ENCODE peak calls at places on chromosomes 7 and 10, in five cellular contexts. D is neural progenitor cell, O is SK-N-SH, Z is HCT116, G is MM.1S. P is an unnamed sample.

GRCh38 chr10:22259280-22259679 is 41.5 kb upstream of the EBLN1 start:
- DNase-seq in D (peak), Z (no peak), O (no peak), G (peak), P (peak)

GRCh38 chr7:22563621-22564241 is 63.7 kb upstream of the STEAP1B start:
- DNase-seq in G (no peak), Z (no peak), D (peak), O (no peak), P (peak)

GRCh38 chr7:412731-413356 is 106.8 kb downstream of the PDGFA start:
- DNase-seq in Z (no peak), D (no peak), O (no peak), G (no peak), P (no peak)

GRCh38 chr7:91915401-91916067 is 25.1 kb upstream of the AKAP9 start:
- DNase-seq in Z (no peak), D (no peak), O (no peak), G (no peak), P (peak)

GRCh38 chr7:50793115-50793946 is 10.6 kb upstream of the GRB10 start:
- DNase-seq in Z (no peak), O (peak), D (peak), G (peak), P (peak)

GRCh38 chr7:133275441-133276105 is 22.7 kb downstream of the EXOC4 start:
- DNase-seq in G (no peak), Z (no peak), D (no peak), O (no peak), P (peak)

GRCh38 chr10:91565241-91565640 is 67.6 kb downstream of the PPP1R3C start:
- DNase-seq in D (no peak), O (no peak), G (no peak), Z (no peak), P (no peak)

GRCh38 chr7:93228302-93228701 is 2.0 kb upstream of the HEPACAM2 start:
- DNase-seq in G (peak), O (peak), D (peak), Z (peak), P (peak)

GRCh38 chr7:48643420-48644013 is 280.8 kb upstream of the CDC14C start:
- DNase-seq in Z (no peak), D (no peak), G (no peak), O (no peak), P (no peak)

GRCh38 chr7:140726304-140726703 is 29.8 kb downstream of the NDUFB2 start:
- DNase-seq in G (peak), Z (peak), D (peak), O (peak), P (peak)

GRCh38 chr10:69056536-69057260 is 31.2 kb upstream of the SRGN start:
- DNase-seq in G (no peak), O (no peak), D (no peak), Z (no peak), P (no peak)

DNA sequence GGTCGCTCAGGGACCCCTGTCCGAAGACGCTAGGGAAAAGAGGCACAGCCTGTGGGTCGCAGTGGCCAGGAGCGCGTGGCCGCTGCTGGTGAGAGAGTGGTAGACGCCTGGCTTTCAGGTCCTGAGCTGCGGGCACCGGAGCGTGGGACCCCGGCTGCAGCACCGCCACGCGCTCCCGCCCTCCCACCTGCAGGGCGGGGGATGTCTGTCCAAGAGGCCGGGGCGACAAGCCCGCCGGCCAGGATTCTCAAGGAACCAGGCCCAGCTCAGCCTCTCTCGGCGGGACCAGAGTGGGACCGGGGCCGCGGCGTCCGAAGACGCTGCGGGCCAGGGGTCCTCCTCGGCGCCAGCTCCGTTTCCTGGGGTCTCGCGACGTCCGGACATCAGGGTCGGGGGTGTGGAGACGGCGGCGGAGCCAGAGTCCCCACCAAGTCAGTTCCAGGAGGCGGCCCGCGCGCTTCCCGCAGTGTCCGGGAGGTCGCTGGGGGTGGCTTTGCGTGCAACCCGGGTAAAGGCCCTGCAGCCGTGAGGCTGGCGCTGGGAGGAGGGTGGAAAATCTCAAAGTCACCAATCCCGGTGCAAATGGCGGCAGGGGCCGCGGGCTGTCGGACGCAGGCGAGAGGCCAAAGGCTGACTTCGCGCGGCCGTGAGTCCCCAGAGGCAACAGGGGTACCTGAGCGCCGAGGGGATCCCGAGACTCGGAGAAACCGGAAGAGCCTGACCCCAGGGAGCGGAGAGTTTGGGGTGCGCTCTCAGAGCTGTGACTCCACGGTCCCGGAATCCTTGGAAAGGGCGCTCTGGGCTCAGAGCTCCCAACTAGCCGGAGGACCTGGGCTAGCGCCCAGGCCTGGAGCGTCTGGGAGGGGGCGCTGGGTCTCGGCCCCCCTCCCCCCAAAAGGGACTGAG is 5.4 kb downstream of the ZNF503 start:
- DNase-seq in Z (no peak), G (no peak), D (peak), O (no peak), P (peak)
- H2AFZ ChIP-seq in Z (peak), G (no peak), D (peak), O (no peak), P (peak)

DNA sequence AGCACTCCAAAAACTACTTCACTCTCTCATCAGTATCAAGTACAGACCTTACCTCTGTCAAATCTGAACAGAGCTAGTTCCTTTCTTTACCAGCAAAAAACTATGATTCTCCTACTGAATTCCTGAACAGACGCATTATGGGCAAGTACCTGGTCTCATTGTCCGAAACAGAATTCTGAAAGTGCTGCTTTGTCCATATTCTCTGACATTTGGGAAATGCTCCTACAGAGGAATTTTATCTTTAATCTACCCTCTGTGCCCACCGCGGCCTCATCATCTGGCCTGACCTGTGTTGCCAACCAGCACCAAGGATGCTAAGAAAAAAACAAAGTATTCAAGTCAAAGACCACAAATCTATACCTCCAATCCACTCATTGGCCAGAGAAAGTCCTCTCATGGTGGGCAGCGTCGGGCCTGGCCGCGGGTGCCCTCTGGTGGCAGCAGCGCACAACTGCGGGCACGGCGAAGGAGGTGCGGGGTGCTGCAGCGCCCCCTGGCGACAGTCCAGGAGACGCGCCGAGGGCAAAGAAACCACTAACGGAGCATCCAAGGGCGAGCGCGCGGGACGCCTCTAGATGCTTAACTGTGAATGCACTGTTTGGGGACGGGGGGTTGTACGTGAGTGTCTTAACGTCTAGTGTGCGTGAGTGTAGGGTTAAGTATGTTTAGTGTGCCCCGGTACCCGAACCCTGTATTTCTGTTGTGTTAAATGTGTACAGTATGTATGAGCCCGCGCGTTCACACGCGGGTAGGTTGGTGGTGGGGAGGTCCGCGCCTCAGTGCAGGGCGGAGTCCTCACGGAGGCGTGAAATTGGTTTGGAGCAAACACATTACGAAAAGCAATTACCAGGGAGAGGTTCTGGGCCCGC is 5.0 kb upstream of the GBX1 start:
- DNase-seq in Z (peak), O (peak), G (peak), D (peak), P (peak)
- TF ChIP-seq EZH2phosphoT487 in Z (no peak), O (no peak), G (no peak), D (no peak), P (no peak)

GRCh38 chr10:86390337-86391120 is 23.9 kb upstream of the GRID1 start:
- DNase-seq in G (no peak), O (no peak), D (no peak), Z (no peak), P (no peak)
- H3K9ac ChIP-seq in G (no peak), O (no peak), D (no peak), Z (no peak), P (no peak)

GRCh38 chr10:3002304-3002703 is 65.0 kb upstream of the PFKP start:
- DNase-seq in D (no peak), Z (no peak), G (no peak), O (no peak), P (no peak)
- H2AFZ ChIP-seq in D (no peak), Z (no peak), G (no peak), O (no peak), P (no peak)

GRCh38 chr10:132115736-132116135 is 50.0 kb downstream of the JAKMIP3 start:
- DNase-seq in D (no peak), O (no peak), G (no peak), Z (no peak), P (no peak)
- TF ChIP-seq EZH2phosphoT487 in D (no peak), O (no peak), G (no peak), Z (no peak), P (no peak)